ENCODE peak calls at places on chromosomes 1 and 21, in five cellular contexts. P, F, A, Y and S are unnamed samples.

GRCh38 chr1:155729031-155729898 is 40.4 kb downstream of the DAP3 start:
- DNase-seq in P (peak), F (peak), A (no peak), Y (no peak), S (no peak)

GRCh38 chr21:44874497-44875331 is 1.2 kb upstream of the PTTG1IP start:
- DNase-seq in P (no peak), F (peak), A (no peak), Y (no peak), S (peak)

GRCh38 chr1:161781995-161782394 is 15.9 kb downstream of the ATF6 start:
- DNase-seq in P (no peak), F (no peak), A (no peak), Y (no peak), S (no peak)

GRCh38 chr1:14608308-14608707 is 9.8 kb downstream of the KAZN start:
- DNase-seq in P (no peak), F (no peak), A (no peak), Y (no peak), S (no peak)

GRCh38 chr1:231122143-231122542 is 39.7 kb upstream of the TRIM67 start:
- DNase-seq in P (no peak), F (no peak), A (no peak), Y (no peak), S (no peak)

GRCh38 chr1:175191654-175192053 is 922 bp downstream of the KIAA0040 start:
- DNase-seq in P (peak), F (no peak), A (peak), Y (no peak), S (no peak)

GRCh38 chr21:31564439-31564838 is 95.1 kb upstream of the SOD1 start:
- DNase-seq in P (no peak), F (no peak), A (no peak), Y (no peak), S (no peak)

GRCh38 chr1:178371236-178371635 is 125.5 kb downstream of the CLEC20A start:
- DNase-seq in P (no peak), F (no peak), A (no peak), Y (no peak), S (no peak)

GRCh38 chr1:204128964-204129896 is 22.6 kb downstream of the ETNK2 start:
- DNase-seq in P (peak), F (peak), A (no peak), Y (peak), S (peak)

GRCh38 chr1:59434336-59434735 is 137.4 kb downstream of the FGGY start:
- DNase-seq in P (no peak), F (no peak), A (peak), Y (no peak), S (no peak)